ENCODE peak calls at places on chromosomes 11 and 22, in five cellular contexts. O is right lobe of liver, I is esophagus squamous epithelium, H is RWPE1, U is foreskin keratinocyte. V is an unnamed sample.

GRCh38 chr11:97854877-97855276 is 1165.9 kb upstream of the CNTN5 start:
- DNase-seq in O (no peak), I (no peak), H (no peak), U (no peak), V (no peak)

GRCh38 chr11:66880484-66881211 is 23.8 kb downstream of the LRFN4 start:
- DNase-seq in O (no peak), I (no peak), H (peak), U (peak), V (no peak)

GRCh38 chr11:133515075-133515474 is 17.2 kb downstream of the OPCML start:
- DNase-seq in O (no peak), I (no peak), H (no peak), U (no peak), V (no peak)

GRCh38 chr22:29641781-29642355 is 38.4 kb downstream of the NF2 start:
- DNase-seq in O (no peak), I (no peak), H (no peak), U (no peak), V (no peak)

GRCh38 chr11:61482513-61482912 is 26.0 kb upstream of the LRRC10B start:
- DNase-seq in O (peak), I (no peak), H (no peak), U (no peak), V (peak)

GRCh38 chr22:30564045-30564765 is 10.3 kb downstream of the GAL3ST1 start:
- DNase-seq in O (no peak), I (no peak), H (no peak), U (no peak), V (no peak)

GRCh38 chr11:133955091-133955846 is 1.5 kb downstream of the IGSF9B start:
- DNase-seq in O (no peak), I (no peak), H (no peak), U (no peak), V (no peak)

GRCh38 chr11:44604171-44604581 is 38.7 kb downstream of the CD82 start:
- DNase-seq in O (no peak), I (no peak), H (no peak), U (no peak), V (no peak)

GRCh38 chr11:315051-315481 is 1.2 kb downstream of the IFITM1 start:
- DNase-seq in O (no peak), I (no peak), H (no peak), U (no peak), V (no peak)

GRCh38 chr22:39253427-39254070 is 8.8 kb upstream of the PDGFB start:
- DNase-seq in O (peak), I (no peak), H (peak), U (peak), V (peak)

GRCh38 chr11:115222218-115222862 is 281.9 kb downstream of the CADM1 start:
- DNase-seq in O (no peak), I (no peak), H (peak), U (peak), V (peak)

GRCh38 chr11:77542296-77542695 is 47.5 kb upstream of the AQP11 start:
- DNase-seq in O (no peak), I (no peak), H (no peak), U (peak), V (no peak)

GRCh38 chr22:28728621-28729313 is 12.9 kb downstream of the CHEK2 start:
- DNase-seq in O (no peak), I (no peak), H (no peak), U (no peak), V (no peak)

GRCh38 chr11:31492320-31492913 is 17.0 kb downstream of the IMMP1L start:
- DNase-seq in O (no peak), I (no peak), H (no peak), U (no peak), V (no peak)

GRCh38 chr22:49993649-49994360 is 18.8 kb downstream of the IL17REL start:
- DNase-seq in O (no peak), I (no peak), H (no peak), U (no peak), V (peak)
- TF ChIP-seq CTCF in O (no peak), I (no peak), H (peak), U (no peak), V (no peak)

GRCh38 chr11:57567512-57568329 is at the start of gene UBE2L6:
- DNase-seq in O (peak), I (peak), H (peak), U (no peak), V (peak)
- TF ChIP-seq CTCF in O (no peak), I (no peak), H (no peak), U (no peak), V (peak)

GRCh38 chr22:17268501-17269223 is 49.4 kb upstream of the ADA2 start:
- DNase-seq in O (no peak), I (no peak), H (no peak), U (no peak), V (peak)
- TF ChIP-seq CTCF in O (peak), I (no peak), H (no peak), U (peak), V (peak)

GRCh38 chr22:22684605-22685561 is 40.5 kb downstream of the GGTLC2 start:
- DNase-seq in O (peak), I (no peak), H (no peak), U (no peak), V (peak)

GRCh38 chr22:22689621-22690345 is 45.4 kb downstream of the GGTLC2 start:
- DNase-seq in O (no peak), I (no peak), H (no peak), U (no peak), V (no peak)

GRCh38 chr22:22691055-22691454 is 46.6 kb downstream of the GGTLC2 start:
- DNase-seq in O (no peak), I (no peak), H (no peak), U (no peak), V (no peak)

GRCh38 chr22:22685586-22685985 is 41.2 kb downstream of the GGTLC2 start:
- DNase-seq in O (no peak), I (no peak), H (no peak), U (no peak), V (no peak)

DNA sequence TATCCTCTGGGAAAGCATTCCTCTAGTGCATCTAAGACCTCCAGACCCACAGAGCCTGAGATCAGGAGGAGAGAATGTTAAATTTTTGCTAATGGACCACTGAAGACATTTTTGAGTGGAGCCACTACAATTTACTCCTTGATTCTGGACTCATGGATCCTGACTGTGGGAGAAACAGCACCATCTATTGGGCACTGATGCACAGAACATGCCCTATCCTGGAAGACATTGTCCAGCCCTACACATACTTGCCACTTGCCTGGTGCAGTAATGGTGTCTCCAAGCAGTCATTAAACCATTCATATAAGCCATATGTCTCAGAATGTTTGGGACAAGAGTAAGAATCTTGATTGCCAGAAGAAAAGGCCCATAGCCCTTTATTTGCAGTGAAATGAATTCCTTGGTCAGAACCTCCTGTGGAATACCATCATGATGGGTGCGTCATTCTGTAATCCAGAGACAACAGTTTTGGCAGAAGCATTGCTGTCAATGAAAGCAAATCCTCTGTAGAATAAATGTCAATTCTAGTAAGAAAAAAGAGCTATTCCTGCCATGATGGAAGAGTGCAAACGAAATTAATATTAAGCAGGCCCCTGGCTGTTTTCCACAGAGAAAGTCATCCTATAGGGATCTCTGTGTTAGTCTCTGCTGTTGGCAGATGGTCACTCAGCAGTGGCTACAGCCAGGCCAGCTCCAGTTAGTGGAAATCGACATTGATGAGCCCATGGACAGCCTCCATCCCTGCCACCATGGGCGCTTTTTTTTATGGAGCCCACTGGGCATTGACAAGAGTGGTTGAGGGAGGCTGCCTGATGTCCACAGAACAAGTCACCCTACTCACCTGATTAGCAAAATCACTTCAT is 43.5 kb downstream of the GGTLC2 start:
- DNase-seq in O (no peak), I (no peak), H (peak), U (peak), V (peak)
- TF ChIP-seq CTCF in O (peak), I (peak), H (peak), U (peak), V (peak)

GRCh38 chr11:89503422-89503821 is 12.2 kb upstream of the NOX4 start:
- DNase-seq in O (no peak), I (no peak), H (no peak), U (no peak), V (no peak)

GRCh38 chr11:89504270-89504669 is 13.1 kb upstream of the NOX4 start:
- DNase-seq in O (no peak), I (no peak), H (no peak), U (no peak), V (no peak)

DNA sequence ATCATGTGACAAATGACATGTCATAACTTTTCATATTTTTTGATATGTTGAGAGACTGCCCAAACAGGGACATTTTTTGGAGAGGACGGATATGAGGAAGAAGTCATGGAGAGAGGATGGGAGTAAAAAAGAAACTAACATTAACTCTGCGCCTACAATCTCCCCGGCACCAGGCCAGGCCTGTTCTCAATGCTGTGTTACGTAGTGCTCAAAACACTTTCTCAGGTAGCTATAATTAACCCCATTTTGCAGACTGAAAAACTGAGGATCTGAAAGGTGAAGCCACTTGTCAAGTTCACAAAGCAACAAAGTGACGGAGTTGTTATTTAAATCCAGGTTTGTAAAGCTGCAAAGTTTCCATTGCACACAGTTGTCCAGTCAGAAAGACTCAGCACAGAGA is 17.4 kb upstream of the NOX4 start:
- DNase-seq in O (no peak), I (no peak), H (no peak), U (no peak), V (no peak)
- TF ChIP-seq CTCF in O (no peak), I (no peak), H (no peak), U (no peak), V (no peak)

GRCh38 chr11:128603003-128603715 is 15.8 kb upstream of the ETS1 start:
- DNase-seq in O (no peak), I (no peak), H (no peak), U (no peak), V (no peak)

GRCh38 chr11:128599729-128600128 is 12.4 kb upstream of the ETS1 start:
- DNase-seq in O (no peak), I (no peak), H (no peak), U (no peak), V (no peak)

GRCh38 chr11:128604723-128605122 is 17.4 kb upstream of the ETS1 start:
- DNase-seq in O (no peak), I (no peak), H (no peak), U (no peak), V (no peak)

GRCh38 chr11:128607819-128608218 is 20.5 kb upstream of the ETS1 start:
- DNase-seq in O (no peak), I (no peak), H (no peak), U (no peak), V (no peak)

DNA sequence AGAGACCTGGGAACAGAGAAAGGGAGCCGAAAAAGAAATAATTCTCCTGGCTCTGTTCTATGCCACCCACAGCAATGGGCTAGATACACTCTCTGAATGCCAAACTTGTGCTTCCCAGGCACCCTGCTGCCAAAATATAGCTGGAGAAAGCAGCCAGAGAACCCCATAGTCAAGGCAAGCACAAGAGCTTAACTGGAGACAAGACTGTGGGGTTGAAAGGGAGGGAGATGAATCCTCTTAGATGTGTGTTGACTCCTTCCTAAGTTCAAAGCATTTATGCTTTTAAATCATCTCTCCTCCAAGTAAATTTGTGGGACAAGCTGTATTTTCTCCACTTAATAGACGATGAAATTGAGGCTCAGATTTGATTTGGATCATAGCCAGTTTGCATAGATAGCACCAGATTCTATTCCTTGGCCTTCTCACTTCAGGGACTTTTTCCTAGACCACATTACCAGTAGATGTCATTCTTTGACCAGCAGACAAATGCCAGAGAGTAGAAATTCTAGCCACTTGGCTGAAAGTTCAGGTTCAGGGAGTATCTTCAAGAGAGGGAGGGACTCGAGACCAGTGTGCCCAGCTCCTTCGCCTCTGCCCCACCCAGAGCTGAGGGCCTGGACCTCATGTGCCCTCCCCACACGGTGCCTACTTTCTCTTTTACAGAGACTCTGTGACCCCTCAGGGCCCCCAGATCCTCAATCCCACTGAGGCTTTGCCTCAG is 16.6 kb upstream of the ETS1 start:
- DNase-seq in O (no peak), I (no peak), H (no peak), U (no peak), V (no peak)
- TF ChIP-seq CTCF in O (peak), I (no peak), H (no peak), U (no peak), V (peak)

GRCh38 chr11:109526061-109526460 is 104.1 kb downstream of the C11orf87 start:
- DNase-seq in O (no peak), I (no peak), H (no peak), U (no peak), V (no peak)

GRCh38 chr11:109521571-109522086 is 99.6 kb downstream of the C11orf87 start:
- DNase-seq in O (no peak), I (no peak), H (peak), U (peak), V (no peak)

GRCh38 chr11:109522116-109522755 is 100.2 kb downstream of the C11orf87 start:
- DNase-seq in O (no peak), I (no peak), H (no peak), U (peak), V (no peak)

GRCh38 chr11:109527496-109527895 is 105.5 kb downstream of the C11orf87 start:
- DNase-seq in O (no peak), I (no peak), H (no peak), U (no peak), V (no peak)
- TF ChIP-seq CTCF in O (no peak), I (no peak), H (no peak), U (no peak), V (no peak)

V was measured in GM13976.